ENCODE peak calls at places on chromosome 5, in five cellular contexts. One of them, this sample, is unnamed.
A peak's percentile ranks its signal among the peaks of the same experiment; 100 is the strongest.

GRCh38 chr5:170546257-170546656 is 42.4 kb downstream of the KCNIP1 start:
- DNase-seq in kidney epithelial cell: no peak
- DNase-seq in neural progenitor cell: no peak
- DNase-seq in cardiac muscle cell: no peak
- DNase-seq in GM12864: no peak
- DNase-seq in this sample: no peak

GRCh38 chr5:139671096-139671841 is 23.1 kb downstream of the CXXC5 start:
- DNase-seq in GM12864: no peak
- DNase-seq in kidney epithelial cell: no peak
- DNase-seq in cardiac muscle cell: no peak
- DNase-seq in neural progenitor cell: peak; percentile 49
- DNase-seq in this sample: no peak

GRCh38 chr5:58886315-58887207 is 303.7 kb downstream of the RAB3C start:
- DNase-seq in neural progenitor cell: peak; percentile 76
- DNase-seq in cardiac muscle cell: peak; percentile 81
- DNase-seq in GM12864: no peak
- DNase-seq in kidney epithelial cell: peak; percentile 72
- DNase-seq in this sample: peak; percentile 29

GRCh38 chr5:148984333-148984732 is 78.5 kb downstream of the SH3TC2 start:
- DNase-seq in neural progenitor cell: no peak
- DNase-seq in cardiac muscle cell: no peak
- DNase-seq in kidney epithelial cell: peak; percentile 85
- DNase-seq in GM12864: no peak
- DNase-seq in this sample: no peak

GRCh38 chr5:35881758-35882157 is 25.1 kb downstream of the IL7R start:
- DNase-seq in neural progenitor cell: no peak
- DNase-seq in kidney epithelial cell: no peak
- DNase-seq in GM12864: no peak
- DNase-seq in cardiac muscle cell: no peak
- DNase-seq in this sample: no peak

GRCh38 chr5:163475416-163475815 is 15.0 kb downstream of the HMMR start:
- DNase-seq in cardiac muscle cell: no peak
- DNase-seq in GM12864: no peak
- DNase-seq in neural progenitor cell: no peak
- DNase-seq in kidney epithelial cell: no peak
- DNase-seq in this sample: no peak

GRCh38 chr5:157159209-157159751 is 6.8 kb downstream of the GARIN3 start:
- DNase-seq in cardiac muscle cell: no peak
- DNase-seq in kidney epithelial cell: no peak
- DNase-seq in neural progenitor cell: no peak
- DNase-seq in GM12864: no peak
- DNase-seq in this sample: no peak

GRCh38 chr5:87074934-87075541 is 192.6 kb upstream of the RASA1 start:
- DNase-seq in cardiac muscle cell: no peak
- DNase-seq in GM12864: peak; percentile 90
- DNase-seq in kidney epithelial cell: no peak
- DNase-seq in neural progenitor cell: peak; percentile 2
- DNase-seq in this sample: no peak

GRCh38 chr5:133602829-133603380 is 9.4 kb downstream of the FSTL4 start:
- DNase-seq in cardiac muscle cell: no peak
- DNase-seq in GM12864: no peak
- DNase-seq in neural progenitor cell: no peak
- DNase-seq in kidney epithelial cell: no peak
- DNase-seq in this sample: no peak

GRCh38 chr5:180825768-180826525 is 23.3 kb upstream of the MGAT1 start:
- DNase-seq in kidney epithelial cell: peak; percentile 79
- DNase-seq in cardiac muscle cell: no peak
- DNase-seq in GM12864: no peak
- DNase-seq in neural progenitor cell: no peak
- DNase-seq in this sample: no peak

GRCh38 chr5:172906888-172907287 is 52.3 kb upstream of the RPL26L1 start:
- DNase-seq in GM12864: no peak
- DNase-seq in kidney epithelial cell: no peak
- DNase-seq in neural progenitor cell: no peak
- DNase-seq in cardiac muscle cell: peak; percentile 17
- DNase-seq in this sample: no peak

DNA sequence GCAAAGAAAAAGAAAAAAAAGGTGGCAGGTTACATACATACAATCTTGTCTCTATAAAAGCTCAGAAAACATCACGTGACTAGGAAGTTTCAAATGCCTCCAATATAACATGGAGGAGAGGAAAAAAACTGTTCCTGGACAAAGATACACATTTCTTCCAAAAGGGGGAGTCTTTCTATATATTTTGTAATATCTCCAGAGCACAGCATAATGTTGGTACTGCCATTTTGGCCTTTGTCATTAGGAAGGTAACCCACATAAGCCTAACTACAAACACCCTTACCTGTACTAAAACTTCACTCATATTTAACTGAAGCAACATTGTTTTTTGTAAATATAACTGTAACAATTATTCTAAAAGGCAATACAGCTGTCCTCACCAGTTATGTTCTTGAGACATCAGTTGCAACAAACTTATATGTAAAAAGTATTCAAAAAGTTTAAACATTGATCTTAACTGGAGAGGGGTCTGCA is 1.2 kb upstream of the BTF3 start:
- DNase-seq in neural progenitor cell: peak; percentile 42
- DNase-seq in GM12864: no peak
- DNase-seq in cardiac muscle cell: peak; percentile 48
- DNase-seq in kidney epithelial cell: peak; percentile 38
- DNase-seq in this sample: peak; percentile 66
- H3K4me3 ChIP-seq in neural progenitor cell: peak overlapping the region; percentile 84
- H3K4me3 ChIP-seq in GM12864: peak overlapping the region; percentile 79
- H3K4me3 ChIP-seq in cardiac muscle cell: peak overlapping the region; percentile 60
- H3K4me3 ChIP-seq in kidney epithelial cell: no peak overlapping the region
- H3K4me3 ChIP-seq in this sample: peak overlapping the region; percentile 95

DNA sequence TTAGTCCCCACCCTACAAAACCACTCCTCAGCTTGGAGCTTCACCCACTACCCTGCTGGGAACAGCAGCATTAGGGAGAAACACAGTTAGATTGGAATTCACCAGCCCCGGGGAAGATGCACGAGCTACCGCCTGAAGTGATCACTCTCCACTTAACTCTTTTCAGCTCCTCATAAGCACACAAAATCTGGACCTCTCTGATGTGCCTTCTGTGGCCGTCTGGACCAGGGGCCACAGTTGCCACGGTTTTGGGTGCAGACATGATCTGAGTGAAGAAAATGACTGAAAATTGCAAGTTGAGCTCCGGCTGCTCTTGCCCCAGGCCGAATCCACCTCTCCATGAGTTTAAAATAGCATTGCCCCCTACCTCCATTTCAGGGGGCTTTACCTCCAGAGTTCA is 95.2 kb downstream of the TENT4A start:
- DNase-seq in cardiac muscle cell: no peak
- DNase-seq in neural progenitor cell: no peak
- DNase-seq in GM12864: no peak
- DNase-seq in kidney epithelial cell: no peak
- DNase-seq in this sample: no peak
- TF ChIP-seq CTCF in cardiac muscle cell: no peak
- TF ChIP-seq CTCF in neural progenitor cell: no peak
- TF ChIP-seq CTCF in GM12864: no peak
- TF ChIP-seq CTCF in kidney epithelial cell: no peak
- TF ChIP-seq CTCF in this sample: no peak

GRCh38 chr5:91170266-91170665 is 212.9 kb downstream of the ARRDC3 start:
- DNase-seq in kidney epithelial cell: no peak
- DNase-seq in GM12864: no peak
- DNase-seq in neural progenitor cell: no peak
- DNase-seq in cardiac muscle cell: no peak
- DNase-seq in this sample: no peak
- H3K4me3 ChIP-seq in kidney epithelial cell: no peak overlapping the region
- H3K4me3 ChIP-seq in GM12864: no peak overlapping the region
- H3K4me3 ChIP-seq in neural progenitor cell: no peak overlapping the region
- H3K4me3 ChIP-seq in cardiac muscle cell: no peak overlapping the region
- H3K4me3 ChIP-seq in this sample: no peak overlapping the region

GRCh38 chr5:77128411-77129061 is 41.5 kb upstream of the ZBED3 start:
- DNase-seq in GM12864: no peak
- DNase-seq in neural progenitor cell: no peak
- DNase-seq in cardiac muscle cell: no peak
- DNase-seq in kidney epithelial cell: no peak
- DNase-seq in this sample: no peak

GRCh38 chr5:77133061-77133758 is 46.1 kb upstream of the ZBED3 start:
- DNase-seq in neural progenitor cell: no peak
- DNase-seq in kidney epithelial cell: peak; percentile 96
- DNase-seq in GM12864: no peak
- DNase-seq in cardiac muscle cell: no peak
- DNase-seq in this sample: peak; percentile 84

GRCh38 chr5:77129386-77129785 is 42.3 kb upstream of the ZBED3 start:
- DNase-seq in neural progenitor cell: peak; percentile 71
- DNase-seq in cardiac muscle cell: peak; percentile 51
- DNase-seq in GM12864: no peak
- DNase-seq in kidney epithelial cell: no peak
- DNase-seq in this sample: no peak
- TF ChIP-seq CTCF in neural progenitor cell: peak; percentile 74
- TF ChIP-seq CTCF in cardiac muscle cell: peak; percentile 50
- TF ChIP-seq CTCF in GM12864: no peak
- TF ChIP-seq CTCF in kidney epithelial cell: peak; percentile 53
- TF ChIP-seq CTCF in this sample: peak; percentile 60

GRCh38 chr5:168334161-168335094 is 43.0 kb downstream of the WWC1 start:
- DNase-seq in GM12864: no peak
- DNase-seq in kidney epithelial cell: peak; percentile 76
- DNase-seq in neural progenitor cell: peak; percentile 88
- DNase-seq in cardiac muscle cell: peak; percentile 79
- DNase-seq in this sample: no peak
- H3K4me3 ChIP-seq in GM12864: no peak overlapping the region
- H3K4me3 ChIP-seq in kidney epithelial cell: no peak overlapping the region
- H3K4me3 ChIP-seq in neural progenitor cell: no peak overlapping the region
- H3K4me3 ChIP-seq in cardiac muscle cell: no peak overlapping the region
- H3K4me3 ChIP-seq in this sample: no peak overlapping the region

DNA sequence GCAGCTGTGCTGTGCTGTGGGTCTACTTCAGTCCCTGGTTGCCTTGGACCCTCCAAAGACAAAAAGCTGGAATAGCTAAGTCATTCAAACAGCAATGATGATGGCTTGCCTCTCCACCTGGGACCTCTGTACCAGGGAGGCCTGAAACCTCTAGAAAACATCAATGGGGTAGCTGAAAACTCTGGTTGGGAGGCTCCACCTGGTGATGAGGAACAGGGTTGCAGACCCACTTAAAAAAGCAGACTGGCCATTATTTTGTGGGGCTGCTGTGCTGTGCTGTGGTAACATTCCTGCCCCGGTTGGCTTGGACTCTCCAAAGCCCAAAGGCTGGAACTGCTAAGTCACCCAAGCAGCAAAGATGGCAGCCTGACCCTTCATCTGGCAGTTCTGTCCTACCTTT is 839.3 kb upstream of the ARRDC3 start:
- DNase-seq in kidney epithelial cell: no peak
- DNase-seq in cardiac muscle cell: no peak
- DNase-seq in neural progenitor cell: peak; percentile 8
- DNase-seq in GM12864: no peak
- DNase-seq in this sample: no peak
- TF ChIP-seq CTCF in kidney epithelial cell: peak; percentile 15
- TF ChIP-seq CTCF in cardiac muscle cell: no peak
- TF ChIP-seq CTCF in neural progenitor cell: peak; percentile 39
- TF ChIP-seq CTCF in GM12864: no peak
- TF ChIP-seq CTCF in this sample: no peak

GRCh38 chr5:150641006-150641570 is 628 bp downstream of the SYNPO start:
- DNase-seq in neural progenitor cell: peak; percentile 0
- DNase-seq in cardiac muscle cell: no peak
- DNase-seq in kidney epithelial cell: no peak
- DNase-seq in GM12864: no peak
- DNase-seq in this sample: no peak
- H3K4me3 ChIP-seq in neural progenitor cell: no peak overlapping the region
- H3K4me3 ChIP-seq in cardiac muscle cell: no peak overlapping the region
- H3K4me3 ChIP-seq in kidney epithelial cell: peak overlapping the region; percentile 7
- H3K4me3 ChIP-seq in GM12864: no peak overlapping the region
- H3K4me3 ChIP-seq in this sample: peak overlapping the region; percentile 40

GRCh38 chr5:79514391-79515105 is 614 bp upstream of the HOMER1 start:
- DNase-seq in neural progenitor cell: peak; percentile 95
- DNase-seq in GM12864: peak; percentile 91
- DNase-seq in kidney epithelial cell: peak; percentile 77
- DNase-seq in cardiac muscle cell: peak; percentile 87
- DNase-seq in this sample: peak; percentile 72
- TF ChIP-seq CTCF in neural progenitor cell: no peak
- TF ChIP-seq CTCF in GM12864: no peak
- TF ChIP-seq CTCF in kidney epithelial cell: no peak
- TF ChIP-seq CTCF in cardiac muscle cell: no peak
- TF ChIP-seq CTCF in this sample: no peak

DNA sequence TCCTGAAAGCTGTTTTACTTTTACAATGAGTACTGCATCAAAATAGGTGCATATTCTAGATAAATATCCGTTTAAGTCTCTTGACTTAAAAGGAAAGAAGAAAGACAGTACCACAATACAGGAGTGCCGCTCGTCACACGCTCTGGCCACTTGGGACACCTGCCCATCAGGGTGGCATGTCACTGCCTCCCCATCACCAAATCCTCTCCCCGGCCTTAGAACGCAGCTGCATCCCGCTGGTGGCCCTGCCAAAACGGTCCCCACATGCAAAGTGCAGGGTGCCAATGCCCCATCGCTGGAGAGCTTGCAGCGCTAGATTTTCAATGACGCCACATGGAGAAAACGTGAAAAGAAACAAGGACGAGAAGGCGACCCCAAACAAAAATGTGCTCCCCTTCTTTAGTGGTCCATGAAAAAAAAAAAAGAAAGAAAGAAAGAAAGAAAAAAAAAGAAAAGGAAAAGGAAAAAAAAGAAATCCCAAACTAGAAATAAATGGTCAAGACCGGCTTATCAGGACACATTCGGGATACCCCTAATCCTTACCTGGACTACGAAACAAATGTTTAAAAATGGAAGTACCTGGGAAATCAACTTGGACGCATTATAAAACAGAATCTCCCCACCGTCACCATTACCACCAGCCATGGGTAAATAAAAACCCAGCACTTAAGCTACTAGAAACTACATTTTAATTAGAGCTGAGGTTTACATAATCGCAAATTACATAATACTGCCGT is 1.1 kb downstream of the ANKH start:
- DNase-seq in cardiac muscle cell: no peak
- DNase-seq in kidney epithelial cell: no peak
- DNase-seq in GM12864: peak; percentile 26
- DNase-seq in neural progenitor cell: peak; percentile 25
- DNase-seq in this sample: no peak
- H3K4me3 ChIP-seq in cardiac muscle cell: peak overlapping the region; percentile 90
- H3K4me3 ChIP-seq in kidney epithelial cell: peak overlapping the region; percentile 78
- H3K4me3 ChIP-seq in GM12864: peak overlapping the region; percentile 74
- H3K4me3 ChIP-seq in neural progenitor cell: peak overlapping the region; percentile 55
- H3K4me3 ChIP-seq in this sample: peak overlapping the region; percentile 57

DNA sequence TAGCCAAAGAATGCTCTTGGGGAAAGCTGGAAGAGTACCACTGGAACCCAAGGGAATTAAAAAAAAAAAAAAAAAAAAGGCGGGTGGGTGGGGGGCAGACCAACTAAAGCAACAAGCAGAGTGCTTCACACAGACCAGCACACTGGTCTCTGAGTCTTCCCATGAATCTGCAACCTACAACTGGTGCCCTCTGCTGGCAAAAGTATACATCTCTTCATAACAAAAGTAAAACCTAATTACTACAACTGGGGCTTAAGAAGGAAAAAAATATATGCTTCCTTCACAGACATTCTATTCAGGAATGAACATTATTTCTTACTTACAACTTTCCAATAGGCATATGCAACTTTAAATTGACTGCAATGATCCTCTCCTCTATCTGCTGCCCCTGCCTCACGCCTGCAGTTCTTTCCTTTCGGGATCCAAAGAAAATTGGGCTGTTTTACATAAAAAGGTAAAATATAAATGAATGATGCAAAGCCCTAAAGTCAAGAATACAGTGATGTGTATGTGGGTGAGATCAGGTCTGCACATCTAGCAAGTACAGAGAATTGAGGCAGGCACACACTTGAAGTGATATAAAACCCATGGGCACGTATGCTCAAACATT is 7.2 kb upstream of the KLHL3 start:
- DNase-seq in cardiac muscle cell: peak; percentile 81
- DNase-seq in kidney epithelial cell: peak; percentile 47
- DNase-seq in GM12864: no peak
- DNase-seq in neural progenitor cell: peak; percentile 86
- DNase-seq in this sample: no peak
- TF ChIP-seq CTCF in cardiac muscle cell: peak; percentile 69
- TF ChIP-seq CTCF in kidney epithelial cell: peak; percentile 67
- TF ChIP-seq CTCF in GM12864: peak; percentile 67
- TF ChIP-seq CTCF in neural progenitor cell: peak; percentile 74
- TF ChIP-seq CTCF in this sample: peak; percentile 65

This sample was measured in HFF-Myc.